ENCODE peak calls at places on chromosomes 3 and 15, in four cellular contexts. S is GOT3; X is stimulated activated CD4-positive, alpha-beta T cell treated with anti-CD3 and anti-CD28 coated beads, Interleukin-1b, Interleukin-23, amount 100 ng/mL, for 48 hours; I is ACHN. R is an unnamed sample.

GRCh38 chr3:169613053-169613803 is 50.3 kb downstream of the MECOM start:
- DNase-seq in S (no peak), X (no peak), I (no peak), R (no peak)

GRCh38 chr3:63936929-63937328 is 24.7 kb upstream of the SCAANT1 start:
- DNase-seq in S (no peak), X (no peak), I (no peak), R (no peak)

GRCh38 chr3:165874663-165875489 is 37.7 kb upstream of the BCHE start:
- DNase-seq in S (no peak), X (no peak), I (no peak), R (no peak)

GRCh38 chr15:99578809-99579208 is 13.0 kb downstream of the MEF2A start:
- DNase-seq in S (no peak), X (no peak), I (no peak), R (no peak)

GRCh38 chr3:71022552-71023335 is 560.8 kb downstream of the FOXP1 start:
- DNase-seq in S (no peak), X (no peak), I (peak), R (peak)

GRCh38 chr3:131714585-131715220 is 211.9 kb upstream of the MRPL3 start:
- DNase-seq in S (no peak), X (no peak), I (no peak), R (no peak)

GRCh38 chr15:65083262-65083701 is 6.7 kb downstream of the KBTBD13 start:
- DNase-seq in S (no peak), X (no peak), I (no peak), R (no peak)

GRCh38 chr15:40273428-40273827 is 9.4 kb downstream of the ANKRD63 start:
- DNase-seq in S (no peak), X (no peak), I (no peak), R (no peak)

GRCh38 chr3:52140000-52140399 is 14.2 kb downstream of the POC1A start:
- DNase-seq in S (no peak), X (no peak), I (no peak), R (no peak)

GRCh38 chr3:187919018-187919417 is 173.8 kb upstream of the BCL6 start:
- DNase-seq in S (no peak), X (peak), I (no peak), R (peak)

GRCh38 chr3:160697628-160698382 is 20.8 kb downstream of the ARL14 start:
- DNase-seq in S (no peak), X (no peak), I (no peak), R (no peak)

GRCh38 chr3:42152193-42152592 is 61.0 kb downstream of the TRAK1 start:
- DNase-seq in S (no peak), X (no peak), I (no peak), R (no peak)

GRCh38 chr3:16252243-16252978 is 12.3 kb downstream of the DPH3 start:
- DNase-seq in S (no peak), X (no peak), I (no peak), R (peak)

GRCh38 chr15:70337292-70338186 is 239.8 kb upstream of the TLE3 start:
- DNase-seq in S (no peak), X (no peak), I (no peak), R (no peak)

GRCh38 chr3:139538733-139539132 is 809 bp downstream of the RBP1 start:
- DNase-seq in S (no peak), X (no peak), I (no peak), R (no peak)

GRCh38 chr3:64238971-64239667 is 13.9 kb upstream of the PRICKLE2 start:
- DNase-seq in S (no peak), X (no peak), I (peak), R (no peak)

GRCh38 chr15:85707519-85708338 is 87.0 kb downstream of the KLHL25 start:
- DNase-seq in S (no peak), X (no peak), I (no peak), R (peak)

GRCh38 chr3:54167999-54168398 is 45.6 kb downstream of the CACNA2D3 start:
- DNase-seq in S (no peak), X (no peak), I (no peak), R (no peak)

GRCh38 chr3:65556934-65557577 is 481.7 kb downstream of the MAGI1 start:
- DNase-seq in S (no peak), X (no peak), I (no peak), R (no peak)

GRCh38 chr3:36876181-36876936 is 68.5 kb downstream of the TRANK1 start:
- DNase-seq in S (no peak), X (no peak), I (no peak), R (peak)

GRCh38 chr3:45771831-45772230 is 24.5 kb downstream of the SLC6A20 start:
- DNase-seq in S (no peak), X (no peak), I (no peak), R (no peak)